ENCODE peak calls at places on chromosomes 5 and 9, in seven cellular contexts. One of them, this sample, is unnamed.

GRCh38 chr5:124847907-124848306 is 101.5 kb upstream of the ZNF608 start:
- DNase-seq in astrocyte of the spinal cord: no peak
- DNase-seq in sigmoid colon: no peak
- DNase-seq in transverse colon: no peak
- DNase-seq in CD4-positive, alpha-beta T cell: no peak
- DNase-seq in body of pancreas: no peak
- DNase-seq in stomach: no peak
- DNase-seq in this sample: no peak

GRCh38 chr9:37984278-37984671 is 80.3 kb upstream of the SLC25A51 start:
- DNase-seq in stomach: no peak
- DNase-seq in sigmoid colon: no peak
- DNase-seq in body of pancreas: no peak
- DNase-seq in astrocyte of the spinal cord: no peak
- DNase-seq in CD4-positive, alpha-beta T cell: no peak
- DNase-seq in transverse colon: no peak
- DNase-seq in this sample: no peak

GRCh38 chr9:136564379-136564988 is 18.6 kb upstream of the NOTCH1 start:
- DNase-seq in astrocyte of the spinal cord: peak
- DNase-seq in stomach: peak
- DNase-seq in CD4-positive, alpha-beta T cell: no peak
- DNase-seq in transverse colon: no peak
- DNase-seq in sigmoid colon: peak
- DNase-seq in body of pancreas: peak
- DNase-seq in this sample: no peak

GRCh38 chr5:122785294-122785693 is 10.4 kb downstream of the SNX2 start:
- DNase-seq in transverse colon: no peak
- DNase-seq in body of pancreas: no peak
- DNase-seq in CD4-positive, alpha-beta T cell: no peak
- DNase-seq in stomach: no peak
- DNase-seq in sigmoid colon: no peak
- DNase-seq in astrocyte of the spinal cord: no peak
- DNase-seq in this sample: no peak

GRCh38 chr9:131891578-131891977 is 151.7 kb upstream of the RAPGEF1 start:
- DNase-seq in stomach: no peak
- DNase-seq in sigmoid colon: no peak
- DNase-seq in astrocyte of the spinal cord: no peak
- DNase-seq in body of pancreas: no peak
- DNase-seq in transverse colon: no peak
- DNase-seq in CD4-positive, alpha-beta T cell: no peak
- DNase-seq in this sample: no peak

GRCh38 chr5:40191041-40191550 is 488.6 kb upstream of the PTGER4 start:
- DNase-seq in body of pancreas: no peak
- DNase-seq in CD4-positive, alpha-beta T cell: no peak
- DNase-seq in transverse colon: no peak
- DNase-seq in sigmoid colon: no peak
- DNase-seq in astrocyte of the spinal cord: no peak
- DNase-seq in stomach: no peak
- DNase-seq in this sample: no peak

GRCh38 chr5:180128671-180129261 is 57.2 kb upstream of the RNF130 start:
- DNase-seq in astrocyte of the spinal cord: no peak
- DNase-seq in body of pancreas: no peak
- DNase-seq in transverse colon: no peak
- DNase-seq in sigmoid colon: no peak
- DNase-seq in CD4-positive, alpha-beta T cell: no peak
- DNase-seq in stomach: peak
- DNase-seq in this sample: no peak

GRCh38 chr9:126902160-126902559 is 12.4 kb upstream of the RALGPS1 start:
- DNase-seq in CD4-positive, alpha-beta T cell: no peak
- DNase-seq in sigmoid colon: no peak
- DNase-seq in astrocyte of the spinal cord: no peak
- DNase-seq in body of pancreas: peak
- DNase-seq in transverse colon: no peak
- DNase-seq in stomach: no peak
- DNase-seq in this sample: no peak

GRCh38 chr9:38017149-38017884 is 51.7 kb downstream of the SHB start:
- DNase-seq in astrocyte of the spinal cord: peak
- DNase-seq in sigmoid colon: no peak
- DNase-seq in CD4-positive, alpha-beta T cell: no peak
- DNase-seq in body of pancreas: peak
- DNase-seq in stomach: peak
- DNase-seq in transverse colon: no peak
- DNase-seq in this sample: no peak

GRCh38 chr9:14294659-14295058 is 19.3 kb downstream of the NFIB start:
- DNase-seq in sigmoid colon: no peak
- DNase-seq in stomach: no peak
- DNase-seq in body of pancreas: peak
- DNase-seq in CD4-positive, alpha-beta T cell: no peak
- DNase-seq in transverse colon: no peak
- DNase-seq in astrocyte of the spinal cord: no peak
- DNase-seq in this sample: no peak

GRCh38 chr9:87158779-87159178 is 211.5 kb upstream of the GAS1 start:
- DNase-seq in CD4-positive, alpha-beta T cell: no peak
- DNase-seq in stomach: no peak
- DNase-seq in sigmoid colon: no peak
- DNase-seq in astrocyte of the spinal cord: no peak
- DNase-seq in body of pancreas: no peak
- DNase-seq in transverse colon: no peak
- DNase-seq in this sample: no peak

GRCh38 chr9:84343111-84343521 is 2.6 kb upstream of the SLC28A3 start:
- DNase-seq in transverse colon: no peak
- DNase-seq in sigmoid colon: no peak
- DNase-seq in stomach: no peak
- DNase-seq in astrocyte of the spinal cord: peak
- DNase-seq in CD4-positive, alpha-beta T cell: no peak
- DNase-seq in body of pancreas: no peak
- DNase-seq in this sample: no peak

GRCh38 chr5:117262607-117263131 is 688.0 kb upstream of the SEMA6A start:
- DNase-seq in astrocyte of the spinal cord: no peak
- DNase-seq in transverse colon: no peak
- DNase-seq in body of pancreas: no peak
- DNase-seq in CD4-positive, alpha-beta T cell: no peak
- DNase-seq in sigmoid colon: no peak
- DNase-seq in stomach: no peak
- DNase-seq in this sample: no peak

GRCh38 chr9:69785757-69786156 is 25.9 kb upstream of the PTAR1 start:
- DNase-seq in stomach: no peak
- DNase-seq in astrocyte of the spinal cord: peak
- DNase-seq in body of pancreas: no peak
- DNase-seq in transverse colon: no peak
- DNase-seq in CD4-positive, alpha-beta T cell: no peak
- DNase-seq in sigmoid colon: no peak
- DNase-seq in this sample: no peak

GRCh38 chr9:107810493-107810931 is 320.9 kb upstream of the KLF4 start:
- DNase-seq in body of pancreas: no peak
- DNase-seq in CD4-positive, alpha-beta T cell: no peak
- DNase-seq in sigmoid colon: no peak
- DNase-seq in stomach: no peak
- DNase-seq in astrocyte of the spinal cord: no peak
- DNase-seq in transverse colon: peak
- DNase-seq in this sample: no peak

GRCh38 chr9:114278881-114279570 is 43.9 kb upstream of the ORM1 start:
- DNase-seq in stomach: no peak
- DNase-seq in transverse colon: no peak
- DNase-seq in CD4-positive, alpha-beta T cell: no peak
- DNase-seq in sigmoid colon: peak
- DNase-seq in astrocyte of the spinal cord: peak
- DNase-seq in body of pancreas: no peak
- DNase-seq in this sample: no peak

GRCh38 chr9:133824106-133824801 is 86.1 kb upstream of the SARDH start:
- DNase-seq in stomach: no peak
- DNase-seq in astrocyte of the spinal cord: no peak
- DNase-seq in CD4-positive, alpha-beta T cell: no peak
- DNase-seq in sigmoid colon: no peak
- DNase-seq in transverse colon: no peak
- DNase-seq in body of pancreas: no peak
- DNase-seq in this sample: no peak

GRCh38 chr5:117590944-117591343 is 1016.3 kb upstream of the SEMA6A start:
- DNase-seq in sigmoid colon: no peak
- DNase-seq in stomach: no peak
- DNase-seq in CD4-positive, alpha-beta T cell: no peak
- DNase-seq in transverse colon: no peak
- DNase-seq in astrocyte of the spinal cord: peak
- DNase-seq in body of pancreas: no peak
- DNase-seq in this sample: no peak

GRCh38 chr5:143258559-143259253 is 144.8 kb downstream of the NR3C1 start:
- DNase-seq in transverse colon: no peak
- DNase-seq in astrocyte of the spinal cord: peak
- DNase-seq in sigmoid colon: no peak
- DNase-seq in stomach: no peak
- DNase-seq in body of pancreas: no peak
- DNase-seq in CD4-positive, alpha-beta T cell: no peak
- DNase-seq in this sample: no peak

GRCh38 chr5:32254987-32255900 is 57.5 kb downstream of the MTMR12 start:
- DNase-seq in astrocyte of the spinal cord: peak
- DNase-seq in transverse colon: no peak
- DNase-seq in body of pancreas: peak
- DNase-seq in sigmoid colon: no peak
- DNase-seq in stomach: no peak
- DNase-seq in CD4-positive, alpha-beta T cell: no peak
- DNase-seq in this sample: no peak

DNA sequence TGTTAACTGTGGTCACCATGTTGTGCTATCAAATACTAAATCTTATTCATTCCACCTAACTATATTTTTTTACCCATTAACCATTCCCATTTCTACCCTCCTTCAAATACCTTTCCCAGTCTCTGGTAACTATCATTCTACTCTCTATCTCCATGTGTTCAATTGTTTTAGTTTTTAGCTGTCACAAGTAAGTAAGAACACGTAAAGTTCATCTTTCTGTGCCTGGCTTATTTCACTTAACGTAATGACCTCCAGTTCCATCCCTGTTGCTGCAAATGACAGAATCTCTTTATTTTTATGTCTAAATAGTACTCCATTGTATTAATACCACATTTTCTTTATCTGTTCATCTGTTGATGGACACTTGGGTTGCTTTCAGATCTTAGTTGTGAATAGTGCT is 485.1 kb upstream of the CD180 start:
- DNase-seq in astrocyte of the spinal cord: no peak
- DNase-seq in stomach: no peak
- DNase-seq in sigmoid colon: no peak
- DNase-seq in body of pancreas: no peak
- DNase-seq in transverse colon: no peak
- DNase-seq in CD4-positive, alpha-beta T cell: no peak
- DNase-seq in this sample: no peak
- TF ChIP-seq CTCF in astrocyte of the spinal cord: no peak
- TF ChIP-seq CTCF in stomach: no peak
- TF ChIP-seq CTCF in sigmoid colon: no peak
- TF ChIP-seq CTCF in body of pancreas: no peak
- TF ChIP-seq CTCF in transverse colon: no peak
- TF ChIP-seq CTCF in CD4-positive, alpha-beta T cell: no peak
- TF ChIP-seq CTCF in this sample: no peak

GRCh38 chr5:55982957-55983381 is 11.8 kb downstream of the IL6ST start:
- DNase-seq in transverse colon: peak
- DNase-seq in stomach: peak
- DNase-seq in body of pancreas: peak
- DNase-seq in astrocyte of the spinal cord: no peak
- DNase-seq in CD4-positive, alpha-beta T cell: no peak
- DNase-seq in sigmoid colon: no peak
- DNase-seq in this sample: no peak
- TF ChIP-seq CTCF in transverse colon: peak
- TF ChIP-seq CTCF in stomach: peak
- TF ChIP-seq CTCF in body of pancreas: no peak
- TF ChIP-seq CTCF in astrocyte of the spinal cord: peak
- TF ChIP-seq CTCF in CD4-positive, alpha-beta T cell: peak
- TF ChIP-seq CTCF in sigmoid colon: no peak
- TF ChIP-seq CTCF in this sample: no peak

GRCh38 chr5:35341189-35341588 is 110.9 kb upstream of the PRLR start:
- DNase-seq in astrocyte of the spinal cord: no peak
- DNase-seq in stomach: no peak
- DNase-seq in body of pancreas: no peak
- DNase-seq in transverse colon: no peak
- DNase-seq in CD4-positive, alpha-beta T cell: no peak
- DNase-seq in sigmoid colon: no peak
- DNase-seq in this sample: no peak

GRCh38 chr5:35342664-35343063 is 112.4 kb upstream of the PRLR start:
- DNase-seq in sigmoid colon: no peak
- DNase-seq in transverse colon: no peak
- DNase-seq in stomach: no peak
- DNase-seq in astrocyte of the spinal cord: no peak
- DNase-seq in body of pancreas: no peak
- DNase-seq in CD4-positive, alpha-beta T cell: no peak
- DNase-seq in this sample: no peak

GRCh38 chr5:35339616-35340100 is 109.4 kb upstream of the PRLR start:
- DNase-seq in body of pancreas: no peak
- DNase-seq in stomach: no peak
- DNase-seq in astrocyte of the spinal cord: no peak
- DNase-seq in CD4-positive, alpha-beta T cell: no peak
- DNase-seq in sigmoid colon: no peak
- DNase-seq in transverse colon: no peak
- DNase-seq in this sample: no peak

DNA sequence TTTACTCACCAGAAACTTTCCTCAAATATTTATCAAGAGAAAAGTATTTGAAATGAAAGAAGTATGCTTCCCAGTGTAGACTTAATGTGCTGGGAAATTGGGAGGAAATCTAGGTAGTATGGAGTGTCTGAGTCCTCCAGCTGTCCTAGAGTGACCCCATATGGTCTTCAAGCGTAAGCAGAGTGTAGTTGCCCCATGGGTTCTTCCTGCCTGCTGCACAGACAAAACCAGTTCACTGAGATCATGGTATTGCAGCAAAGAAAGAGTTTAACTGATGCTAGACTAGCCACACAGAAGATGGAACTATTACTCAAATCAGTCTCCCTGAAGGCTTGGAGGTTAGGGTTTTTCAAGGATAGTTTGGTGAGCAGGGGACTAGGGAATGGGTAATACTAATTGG is 114.9 kb upstream of the PRLR start:
- DNase-seq in stomach: no peak
- DNase-seq in body of pancreas: no peak
- DNase-seq in sigmoid colon: no peak
- DNase-seq in astrocyte of the spinal cord: no peak
- DNase-seq in CD4-positive, alpha-beta T cell: no peak
- DNase-seq in transverse colon: no peak
- DNase-seq in this sample: no peak
- TF ChIP-seq CTCF in stomach: no peak
- TF ChIP-seq CTCF in body of pancreas: no peak
- TF ChIP-seq CTCF in sigmoid colon: no peak
- TF ChIP-seq CTCF in astrocyte of the spinal cord: no peak
- TF ChIP-seq CTCF in CD4-positive, alpha-beta T cell: no peak
- TF ChIP-seq CTCF in transverse colon: no peak
- TF ChIP-seq CTCF in this sample: no peak

DNA sequence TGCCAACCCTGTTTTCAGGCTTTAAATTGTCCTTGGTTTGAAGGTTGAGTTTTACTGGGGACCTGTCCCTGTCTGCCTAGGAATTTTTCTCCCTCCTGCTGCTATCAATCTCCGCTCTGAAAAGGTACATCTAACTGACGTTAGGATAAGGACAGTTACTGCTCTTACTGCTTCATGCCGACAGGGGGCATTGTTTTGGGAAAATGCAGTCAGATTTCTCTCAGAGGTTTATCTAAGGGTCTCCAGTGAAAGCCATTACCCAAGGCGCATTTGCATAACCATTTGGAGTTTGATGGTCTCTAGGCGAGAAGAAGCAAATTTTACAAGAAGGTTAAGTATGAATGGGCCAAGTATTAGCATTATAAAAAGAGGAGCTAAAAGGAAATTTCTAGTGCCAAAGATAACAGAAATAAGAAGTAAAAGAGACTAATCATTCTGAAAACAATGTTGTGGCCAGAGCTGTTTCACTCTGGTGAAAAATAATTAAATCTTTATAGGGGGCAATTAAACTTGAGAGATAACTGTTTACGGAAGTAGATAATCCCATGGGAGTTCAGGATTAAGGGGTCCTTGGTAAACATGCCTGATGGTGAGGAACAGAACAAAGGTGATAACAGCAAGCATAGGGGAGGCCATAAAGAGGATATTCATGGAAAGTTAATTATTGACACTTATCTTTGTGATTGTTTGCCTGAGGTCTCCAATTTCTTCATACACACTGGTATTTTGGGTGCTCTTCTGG is 605.0 kb downstream of the MTRR start:
- DNase-seq in transverse colon: no peak
- DNase-seq in CD4-positive, alpha-beta T cell: no peak
- DNase-seq in sigmoid colon: no peak
- DNase-seq in body of pancreas: no peak
- DNase-seq in astrocyte of the spinal cord: no peak
- DNase-seq in stomach: no peak
- DNase-seq in this sample: no peak
- TF ChIP-seq CTCF in transverse colon: no peak
- TF ChIP-seq CTCF in CD4-positive, alpha-beta T cell: no peak
- TF ChIP-seq CTCF in sigmoid colon: no peak
- TF ChIP-seq CTCF in body of pancreas: no peak
- TF ChIP-seq CTCF in astrocyte of the spinal cord: no peak
- TF ChIP-seq CTCF in stomach: no peak
- TF ChIP-seq CTCF in this sample: no peak

This sample was measured in mesothelial cell of epicardium.